ENCODE peak calls at places on chromosomes 13 and 19, in five cellular contexts. One of them, this sample, is unnamed.

GRCh38 chr13:26929971-26930730 is 169.6 kb upstream of the GPR12 start:
- DNase-seq in CD4-positive, alpha-beta T cell: peak
- DNase-seq in fibroblast of lung: peak
- DNase-seq in activated naive CD4-positive, alpha-beta T cell: peak
- DNase-seq in stimulated activated CD4-positive, alpha-beta T cell treated with anti-CD3 and anti-CD28 coated beads, Interleukin-4, amount 100 ng/mL, for 4 hours: peak
- DNase-seq in this sample: peak

GRCh38 chr13:30125422-30126073 is 181.8 kb downstream of the KATNAL1 start:
- DNase-seq in fibroblast of lung: peak
- DNase-seq in stimulated activated CD4-positive, alpha-beta T cell treated with anti-CD3 and anti-CD28 coated beads, Interleukin-4, amount 100 ng/mL, for 4 hours: no peak
- DNase-seq in CD4-positive, alpha-beta T cell: no peak
- DNase-seq in activated naive CD4-positive, alpha-beta T cell: no peak
- DNase-seq in this sample: no peak

GRCh38 chr19:3284759-3285646 is 60.5 kb downstream of the CELF5 start:
- DNase-seq in activated naive CD4-positive, alpha-beta T cell: peak
- DNase-seq in stimulated activated CD4-positive, alpha-beta T cell treated with anti-CD3 and anti-CD28 coated beads, Interleukin-4, amount 100 ng/mL, for 4 hours: peak
- DNase-seq in fibroblast of lung: peak
- DNase-seq in CD4-positive, alpha-beta T cell: peak
- DNase-seq in this sample: peak

GRCh38 chr19:38792250-38793111 is 3.5 kb downstream of the LGALS7B start:
- DNase-seq in CD4-positive, alpha-beta T cell: no peak
- DNase-seq in fibroblast of lung: no peak
- DNase-seq in activated naive CD4-positive, alpha-beta T cell: peak
- DNase-seq in stimulated activated CD4-positive, alpha-beta T cell treated with anti-CD3 and anti-CD28 coated beads, Interleukin-4, amount 100 ng/mL, for 4 hours: peak
- DNase-seq in this sample: peak

GRCh38 chr13:56356690-56357089 is 784.0 kb upstream of the PRR20A start:
- DNase-seq in CD4-positive, alpha-beta T cell: no peak
- DNase-seq in fibroblast of lung: no peak
- DNase-seq in activated naive CD4-positive, alpha-beta T cell: no peak
- DNase-seq in stimulated activated CD4-positive, alpha-beta T cell treated with anti-CD3 and anti-CD28 coated beads, Interleukin-4, amount 100 ng/mL, for 4 hours: no peak
- DNase-seq in this sample: no peak

GRCh38 chr19:1018932-1019615 is 1.8 kb downstream of the TMEM259 start:
- DNase-seq in stimulated activated CD4-positive, alpha-beta T cell treated with anti-CD3 and anti-CD28 coated beads, Interleukin-4, amount 100 ng/mL, for 4 hours: no peak
- DNase-seq in activated naive CD4-positive, alpha-beta T cell: no peak
- DNase-seq in fibroblast of lung: no peak
- DNase-seq in CD4-positive, alpha-beta T cell: no peak
- DNase-seq in this sample: no peak

GRCh38 chr19:12786149-12786870 is 5.0 kb upstream of the JUNB start:
- DNase-seq in stimulated activated CD4-positive, alpha-beta T cell treated with anti-CD3 and anti-CD28 coated beads, Interleukin-4, amount 100 ng/mL, for 4 hours: no peak
- DNase-seq in activated naive CD4-positive, alpha-beta T cell: no peak
- DNase-seq in CD4-positive, alpha-beta T cell: no peak
- DNase-seq in fibroblast of lung: no peak
- DNase-seq in this sample: peak

GRCh38 chr13:30164141-30164540 is 143.2 kb downstream of the KATNAL1 start:
- DNase-seq in fibroblast of lung: no peak
- DNase-seq in stimulated activated CD4-positive, alpha-beta T cell treated with anti-CD3 and anti-CD28 coated beads, Interleukin-4, amount 100 ng/mL, for 4 hours: no peak
- DNase-seq in CD4-positive, alpha-beta T cell: no peak
- DNase-seq in activated naive CD4-positive, alpha-beta T cell: no peak
- DNase-seq in this sample: no peak

GRCh38 chr13:48436661-48437242 is 23.8 kb upstream of the LPAR6 start:
- DNase-seq in stimulated activated CD4-positive, alpha-beta T cell treated with anti-CD3 and anti-CD28 coated beads, Interleukin-4, amount 100 ng/mL, for 4 hours: no peak
- DNase-seq in fibroblast of lung: no peak
- DNase-seq in CD4-positive, alpha-beta T cell: no peak
- DNase-seq in activated naive CD4-positive, alpha-beta T cell: no peak
- DNase-seq in this sample: no peak

GRCh38 chr19:39140195-39140516 is 14.6 kb downstream of the PAK4 start:
- DNase-seq in fibroblast of lung: no peak
- DNase-seq in stimulated activated CD4-positive, alpha-beta T cell treated with anti-CD3 and anti-CD28 coated beads, Interleukin-4, amount 100 ng/mL, for 4 hours: no peak
- DNase-seq in activated naive CD4-positive, alpha-beta T cell: no peak
- DNase-seq in CD4-positive, alpha-beta T cell: no peak
- DNase-seq in this sample: no peak

GRCh38 chr13:112596220-112596619 is 8.3 kb upstream of the TUBGCP3 start:
- DNase-seq in activated naive CD4-positive, alpha-beta T cell: no peak
- DNase-seq in CD4-positive, alpha-beta T cell: no peak
- DNase-seq in stimulated activated CD4-positive, alpha-beta T cell treated with anti-CD3 and anti-CD28 coated beads, Interleukin-4, amount 100 ng/mL, for 4 hours: no peak
- DNase-seq in fibroblast of lung: peak
- DNase-seq in this sample: no peak

GRCh38 chr19:13637664-13638063 is 126.7 kb upstream of the MRI1 start:
- DNase-seq in fibroblast of lung: peak
- DNase-seq in stimulated activated CD4-positive, alpha-beta T cell treated with anti-CD3 and anti-CD28 coated beads, Interleukin-4, amount 100 ng/mL, for 4 hours: no peak
- DNase-seq in activated naive CD4-positive, alpha-beta T cell: no peak
- DNase-seq in CD4-positive, alpha-beta T cell: no peak
- DNase-seq in this sample: no peak

GRCh38 chr19:3162418-3163229 is 15.9 kb upstream of the S1PR4 start:
- DNase-seq in fibroblast of lung: no peak
- DNase-seq in stimulated activated CD4-positive, alpha-beta T cell treated with anti-CD3 and anti-CD28 coated beads, Interleukin-4, amount 100 ng/mL, for 4 hours: no peak
- DNase-seq in activated naive CD4-positive, alpha-beta T cell: no peak
- DNase-seq in CD4-positive, alpha-beta T cell: no peak
- DNase-seq in this sample: no peak

GRCh38 chr13:109547942-109548860 is 238.2 kb downstream of the IRS2 start:
- DNase-seq in fibroblast of lung: no peak
- DNase-seq in stimulated activated CD4-positive, alpha-beta T cell treated with anti-CD3 and anti-CD28 coated beads, Interleukin-4, amount 100 ng/mL, for 4 hours: no peak
- DNase-seq in activated naive CD4-positive, alpha-beta T cell: no peak
- DNase-seq in CD4-positive, alpha-beta T cell: no peak
- DNase-seq in this sample: no peak

GRCh38 chr13:41597348-41598041 is 140.1 kb downstream of the RGCC start:
- DNase-seq in fibroblast of lung: peak
- DNase-seq in CD4-positive, alpha-beta T cell: no peak
- DNase-seq in stimulated activated CD4-positive, alpha-beta T cell treated with anti-CD3 and anti-CD28 coated beads, Interleukin-4, amount 100 ng/mL, for 4 hours: no peak
- DNase-seq in activated naive CD4-positive, alpha-beta T cell: no peak
- DNase-seq in this sample: no peak